ENCODE peak calls at places on chromosome 16, in ten cellular contexts. A is cardiac fibroblast; E is CD8-positive, alpha-beta T cell; T is GM12864; W is testis; K is fibroblast of the aortic adventitia; H is AG04450; I is body of pancreas; X is GM12865; C is HepG2. F is an unnamed sample.

GRCh38 chr16:88430185-88430523 is 22.9 kb upstream of the ZFPM1 start:
- DNase-seq in K (no peak), I (no peak), W (no peak), A (no peak), E (no peak), H (no peak), T (no peak), C (no peak), X (no peak), F (no peak)

GRCh38 chr16:49453001-49453400 is 79.4 kb downstream of the C16orf78 start:
- DNase-seq in H (no peak), E (no peak), K (no peak), I (no peak), A (no peak), C (no peak), X (no peak), T (no peak), W (no peak), F (no peak)

GRCh38 chr16:71626018-71626857 is at the start of gene MARVELD3:
- DNase-seq in K (no peak), X (no peak), I (peak), H (no peak), C (peak), E (peak), A (no peak), W (peak), T (no peak), F (no peak)

GRCh38 chr16:69223882-69224281 is 36.9 kb downstream of the SNTB2 start:
- DNase-seq in C (no peak), I (no peak), X (no peak), A (no peak), W (no peak), H (no peak), T (no peak), E (no peak), K (peak), F (no peak)

GRCh38 chr16:72536673-72537435 is 364.9 kb upstream of the PMFBP1 start:
- DNase-seq in X (no peak), H (no peak), K (peak), W (no peak), T (no peak), I (no peak), E (no peak), A (peak), C (no peak), F (no peak)

GRCh38 chr16:49019826-49020401 is 261.7 kb downstream of the CBLN1 start:
- DNase-seq in X (no peak), I (no peak), A (no peak), E (no peak), H (no peak), W (no peak), C (no peak), K (no peak), T (no peak), F (no peak)

GRCh38 chr16:84266451-84266850 is 26.6 kb upstream of the KCNG4 start:
- DNase-seq in K (peak), H (no peak), C (peak), I (no peak), E (peak), A (peak), X (peak), W (peak), T (peak), F (no peak)

GRCh38 chr16:53083123-53083522 is 28.3 kb downstream of the CHD9 start:
- DNase-seq in E (no peak), X (no peak), W (no peak), T (no peak), A (peak), I (no peak), K (peak), C (no peak), H (no peak), F (no peak)

GRCh38 chr16:67533024-67533560 is 4.5 kb downstream of the RIPOR1 start:
- DNase-seq in W (peak), A (no peak), X (no peak), T (no peak), C (no peak), H (no peak), I (no peak), K (no peak), E (no peak), F (no peak)

GRCh38 chr16:89401641-89402445 is 88.5 kb downstream of the ANKRD11 start:
- DNase-seq in H (no peak), T (no peak), E (no peak), A (no peak), I (no peak), W (peak), C (no peak), X (no peak), K (peak), F (no peak)

GRCh38 chr16:78118469-78119025 is 19.1 kb downstream of the WWOX start:
- DNase-seq in W (no peak), C (no peak), E (no peak), H (no peak), I (no peak), K (no peak), A (no peak), T (no peak), X (no peak), F (no peak)

GRCh38 chr16:3179651-3180050 is 8.4 kb upstream of the OR1F1 start:
- DNase-seq in K (no peak), T (no peak), C (no peak), E (no peak), W (no peak), I (no peak), X (no peak), H (no peak), A (no peak), F (no peak)

GRCh38 chr16:55968221-55968620 is 93.0 kb upstream of the CES5A start:
- DNase-seq in T (no peak), C (no peak), X (no peak), H (no peak), K (no peak), I (no peak), A (no peak), W (no peak), E (no peak), F (no peak)

GRCh38 chr16:68993885-68994284 is 111.6 kb upstream of the HAS3 start:
- DNase-seq in T (no peak), A (peak), K (peak), C (peak), H (peak), I (no peak), E (no peak), X (no peak), W (no peak), F (no peak)

GRCh38 chr16:30526823-30527634 is 663 bp upstream of the ZNF768 start:
- DNase-seq in X (peak), H (peak), I (peak), T (peak), A (peak), E (peak), K (peak), W (peak), C (peak), F (peak)
- TF ChIP-seq CTCF in X (peak), H (peak), I (no peak), T (peak), A (peak), E (no peak), K (peak), W (peak), C (peak), F (no peak)

GRCh38 chr16:21980032-21980431 is 20.9 kb downstream of the PDZD9 start:
- DNase-seq in T (no peak), H (no peak), W (no peak), E (no peak), I (no peak), K (no peak), C (no peak), X (no peak), A (no peak), F (no peak)
- TF ChIP-seq CTCF in T (no peak), H (no peak), W (no peak), E (no peak), I (no peak), K (no peak), C (no peak), X (no peak), A (no peak), F (no peak)

GRCh38 chr16:57938484-57938883 is 32.4 kb downstream of the CNGB1 start:
- DNase-seq in I (no peak), A (no peak), K (no peak), C (no peak), X (no peak), E (no peak), H (no peak), T (no peak), W (no peak), F (no peak)
- TF ChIP-seq CTCF in I (no peak), A (no peak), K (no peak), C (no peak), X (no peak), E (no peak), H (no peak), T (no peak), W (no peak), F (no peak)

DNA sequence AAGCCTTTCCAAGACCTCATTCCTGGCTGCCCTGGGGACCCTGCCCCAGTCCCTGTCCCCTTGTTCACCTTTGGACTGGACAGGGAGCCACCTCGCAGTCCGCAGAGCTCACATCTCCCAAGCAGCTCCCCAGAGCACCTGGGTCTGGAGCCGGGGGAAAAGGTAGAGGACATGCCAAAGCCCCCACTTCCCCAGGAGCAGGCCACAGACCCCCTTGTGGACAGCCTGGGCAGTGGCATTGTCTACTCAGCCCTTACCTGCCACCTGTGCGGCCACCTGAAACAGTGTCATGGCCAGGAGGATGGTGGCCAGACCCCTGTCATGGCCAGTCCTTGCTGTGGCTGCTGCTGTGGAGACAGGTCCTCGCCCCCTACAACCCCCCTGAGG is 38.7 kb upstream of the IL21R start:
- DNase-seq in E (no peak), H (no peak), T (no peak), C (no peak), X (no peak), A (no peak), W (no peak), K (no peak), I (no peak), F (no peak)
- TF ChIP-seq CTCF in E (no peak), H (no peak), T (no peak), C (no peak), X (no peak), A (peak), W (no peak), K (no peak), I (no peak), F (no peak)